ENCODE peak calls at places on chromosomes 1 and 21, in eight cellular contexts. I is psoas muscle; R is aorta; V is effector memory CD4-positive, alpha-beta T cell; F is left ventricle myocardium inferior; E is CD8-positive, alpha-beta T cell; Z is adrenal gland; N is upper lobe of right lung. P is an unnamed sample. For H3K27me3, the result is how much of the 10 kb centered on the place peaks cover.

GRCh38 chr1:110380667-110381283 is 10.1 kb downstream of the SLC16A4 start:
- DNase-seq in I (no peak), R (no peak), V (no peak), F (no peak), E (no peak), Z (no peak), N (no peak), P (no peak)

GRCh38 chr1:246497331-246497915 is 9.7 kb downstream of the SMYD3 start:
- DNase-seq in I (no peak), R (no peak), V (no peak), F (no peak), E (no peak), Z (no peak), N (no peak), P (peak)

GRCh38 chr1:227793948-227794812 is 21.3 kb upstream of the PRSS38 start:
- DNase-seq in I (peak), R (peak), V (no peak), F (peak), E (no peak), Z (no peak), N (peak), P (no peak)

GRCh38 chr1:87330201-87330953 is 1.7 kb downstream of the LMO4 start:
- DNase-seq in I (no peak), R (peak), V (no peak), F (no peak), E (no peak), Z (peak), N (no peak), P (peak)

GRCh38 chr1:67146101-67146500 is 11.3 kb upstream of the C1orf141 start:
- DNase-seq in I (no peak), R (no peak), V (no peak), F (no peak), E (no peak), Z (no peak), N (no peak), P (no peak)

GRCh38 chr1:207997486-207998268 is 86.8 kb upstream of the CD34 start:
- DNase-seq in I (peak), R (peak), V (peak), F (peak), E (no peak), Z (peak), N (peak), P (peak)

GRCh38 chr1:157652859-157653493 is 47.6 kb downstream of the FCRL3 start:
- DNase-seq in I (no peak), R (no peak), V (no peak), F (no peak), E (no peak), Z (no peak), N (no peak), P (no peak)

GRCh38 chr1:203538726-203539125 is 44.8 kb downstream of the OPTC start:
- DNase-seq in I (no peak), R (no peak), V (no peak), F (no peak), E (no peak), Z (no peak), N (peak), P (no peak)

GRCh38 chr1:77300566-77300965 is 18.7 kb downstream of the AK5 start:
- DNase-seq in I (no peak), R (no peak), V (no peak), F (no peak), E (no peak), Z (no peak), N (no peak), P (no peak)

GRCh38 chr1:42915456-42915855 is 43.2 kb downstream of the SLC2A1 start:
- DNase-seq in I (no peak), R (no peak), V (no peak), F (no peak), E (no peak), Z (no peak), N (no peak), P (no peak)

GRCh38 chr21:35222541-35222941 is 173.4 kb upstream of the RUNX1 start:
- DNase-seq in I (no peak), R (no peak), V (no peak), F (no peak), E (no peak), Z (peak), N (no peak), P (no peak)

GRCh38 chr1:8702121-8702520 is 115.3 kb downstream of the RERE start:
- DNase-seq in I (no peak), R (no peak), V (no peak), F (no peak), E (no peak), Z (no peak), N (peak), P (peak)

GRCh38 chr1:174898102-174898802 is 101.5 kb upstream of the CACYBP start:
- DNase-seq in I (no peak), R (no peak), V (no peak), F (no peak), E (no peak), Z (no peak), N (no peak), P (no peak)

GRCh38 chr1:121569407-121569806 is 384.6 kb downstream of the SRGAP2C start:
- DNase-seq in I (no peak), R (no peak), V (no peak), F (no peak), E (no peak), Z (no peak), N (no peak), P (no peak)

GRCh38 chr1:24209097-24209496 is 22.0 kb upstream of the IFNLR1 start:
- DNase-seq in I (no peak), R (no peak), V (no peak), F (no peak), E (no peak), Z (no peak), N (no peak), P (no peak)

GRCh38 chr1:33460947-33461629 is 11.4 kb upstream of the ZSCAN20 start:
- DNase-seq in I (no peak), R (peak), V (no peak), F (peak), E (no peak), Z (peak), N (peak), P (no peak)

GRCh38 chr21:41141031-41141457 is 26.9 kb upstream of the BACE2 start:
- DNase-seq in I (no peak), R (no peak), V (no peak), F (no peak), E (no peak), Z (no peak), N (no peak), P (no peak)

GRCh38 chr21:44485254-44485793 is 30.0 kb downstream of the LRRC3 start:
- DNase-seq in I (peak), R (peak), V (peak), F (no peak), E (no peak), Z (peak), N (no peak), P (no peak)

GRCh38 chr1:154883919-154884867 is 14.1 kb upstream of the KCNN3 start:
- DNase-seq in I (no peak), R (no peak), V (no peak), F (no peak), E (no peak), Z (peak), N (peak), P (no peak)
- H3K27me3 ChIP-seq in I (under half), R (under half), V (under half), F (under half), E (under half), Z (under half), N (under half), P (under half)

GRCh38 chr1:30919025-30919881 is 10.7 kb upstream of the SDC3 start:
- DNase-seq in I (no peak), R (no peak), V (no peak), F (no peak), E (no peak), Z (peak), N (no peak), P (peak)
- H3K4me3 ChIP-seq in I (no peak), R (no peak), V (no peak), F (no peak), E (no peak), Z (no peak), N (no peak), P (no peak)

GRCh38 chr21:42413093-42413492 is 9.4 kb downstream of the UBASH3A start:
- DNase-seq in I (no peak), R (no peak), V (no peak), F (no peak), E (no peak), Z (no peak), N (peak), P (no peak)

GRCh38 chr21:42411891-42412635 is 8.4 kb downstream of the UBASH3A start:
- DNase-seq in I (no peak), R (no peak), V (no peak), F (no peak), E (no peak), Z (no peak), N (peak), P (no peak)

GRCh38 chr21:42413500-42413899 is 9.8 kb downstream of the UBASH3A start:
- DNase-seq in I (no peak), R (no peak), V (no peak), F (no peak), E (no peak), Z (no peak), N (peak), P (no peak)

GRCh38 chr21:42411197-42411869 is 7.6 kb downstream of the UBASH3A start:
- DNase-seq in I (no peak), R (no peak), V (no peak), F (no peak), E (no peak), Z (no peak), N (peak), P (no peak)

DNA sequence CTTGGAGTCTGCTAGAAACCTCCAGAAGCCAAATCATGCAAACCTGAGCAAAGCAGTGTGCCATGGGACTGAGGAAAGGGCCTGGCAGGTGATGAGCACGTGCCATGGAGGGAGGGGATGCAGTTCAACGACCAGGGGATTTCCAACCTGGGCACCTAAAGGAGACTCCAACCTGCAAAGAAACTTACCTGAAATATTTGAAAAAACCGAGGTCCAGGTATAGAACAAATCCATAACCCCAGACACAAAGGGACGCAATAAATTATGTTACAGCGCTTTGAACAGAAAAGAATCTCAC is 8.9 kb downstream of the UBASH3A start:
- DNase-seq in I (no peak), R (no peak), V (no peak), F (no peak), E (no peak), Z (no peak), N (no peak), P (no peak)
- H3K27me3 ChIP-seq in I (under half), R (under half), V (under half), F (half or more), E (under half), Z (under half), N (under half), P (under half)

DNA sequence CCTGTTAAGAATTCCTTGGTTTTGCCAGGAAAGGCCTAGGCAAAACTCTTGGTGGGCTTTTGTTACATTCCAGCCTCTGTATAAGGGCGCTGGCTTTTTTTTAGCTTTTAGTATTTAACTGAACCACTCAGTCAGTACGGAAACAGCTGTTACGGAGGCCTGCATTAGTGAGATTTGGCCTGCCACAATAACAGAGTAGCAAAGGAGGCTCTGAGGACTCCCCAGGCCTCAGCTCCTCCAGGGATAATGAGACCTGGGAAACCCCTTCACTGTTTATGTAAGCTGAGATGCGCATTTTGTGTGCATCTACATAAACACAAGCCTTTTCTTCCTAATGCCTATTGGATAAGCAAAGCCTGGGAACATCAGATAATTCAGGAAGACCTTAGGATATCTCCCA is 210.1 kb downstream of the APP start:
- DNase-seq in I (no peak), R (no peak), V (no peak), F (no peak), E (no peak), Z (no peak), N (no peak), P (peak)
- H3K4me3 ChIP-seq in I (no peak), R (no peak), V (no peak), F (no peak), E (no peak), Z (no peak), N (no peak), P (no peak)

GRCh38 chr1:180257461-180257860 is 27.4 kb downstream of the LHX4 start:
- DNase-seq in I (peak), R (no peak), V (no peak), F (no peak), E (no peak), Z (no peak), N (no peak), P (no peak)
- H3K27me3 ChIP-seq in I (under half), R (under half), V (under half), F (half or more), E (under half), Z (under half), N (half or more), P (under half)

P was measured in HAP-1.